ENCODE peak calls at places on chromosomes 6 and 20, in six cellular contexts. L is left lung, G is psoas muscle, T is WTC11, F is A549, E is DND-41. I is an unnamed sample.

GRCh38 chr6:25670793-25671513 is 18.9 kb downstream of the SCGN start:
- DNase-seq in L (no peak), G (no peak), T (no peak), F (peak), E (no peak), I (no peak)

GRCh38 chr20:7497985-7498384 is 442.3 kb downstream of the HAO1 start:
- DNase-seq in L (no peak), G (no peak), T (no peak), F (peak), E (no peak), I (no peak)

GRCh38 chr6:88881451-88881850 is 82.0 kb downstream of the RNGTT start:
- DNase-seq in L (no peak), G (no peak), T (no peak), F (no peak), E (no peak), I (no peak)

GRCh38 chr6:33215761-33216649 is 7.7 kb downstream of the RING1 start:
- DNase-seq in L (no peak), G (no peak), T (no peak), F (no peak), E (no peak), I (no peak)

GRCh38 chr6:118710616-118711015 is 59.2 kb upstream of the CEP85L start:
- DNase-seq in L (no peak), G (no peak), T (no peak), F (no peak), E (peak), I (no peak)

GRCh38 chr20:44720994-44721784 is 6.0 kb downstream of the CCN5 start:
- DNase-seq in L (no peak), G (peak), T (no peak), F (peak), E (no peak), I (no peak)

GRCh38 chr6:55557176-55557575 is 21.8 kb downstream of the HMGCLL1 start:
- DNase-seq in L (no peak), G (no peak), T (no peak), F (no peak), E (no peak), I (no peak)

GRCh38 chr20:7015257-7015656 is 247.8 kb downstream of the BMP2 start:
- DNase-seq in L (no peak), G (no peak), T (no peak), F (no peak), E (no peak), I (no peak)

GRCh38 chr6:29968130-29968529 is 25.8 kb downstream of the HLA-A start:
- DNase-seq in L (no peak), G (no peak), T (no peak), F (peak), E (no peak), I (no peak)

GRCh38 chr6:164062872-164063271 is 648.4 kb downstream of the QKI start:
- DNase-seq in L (no peak), G (no peak), T (no peak), F (no peak), E (no peak), I (no peak)

GRCh38 chr6:190596-191395 is 101.5 kb upstream of the DUSP22 start:
- DNase-seq in L (no peak), G (no peak), T (no peak), F (no peak), E (no peak), I (no peak)

GRCh38 chr20:23305098-23305497 is 45.5 kb upstream of the NXT1 start:
- DNase-seq in L (no peak), G (peak), T (no peak), F (no peak), E (peak), I (no peak)

GRCh38 chr6:113147544-113147943 is 709.6 kb upstream of the MARCKS start:
- DNase-seq in L (no peak), G (no peak), T (no peak), F (no peak), E (no peak), I (no peak)

GRCh38 chr6:117919775-117920492 is 12.9 kb downstream of the SLC35F1 start:
- DNase-seq in L (peak), G (no peak), T (peak), F (no peak), E (no peak), I (no peak)

GRCh38 chr6:47083586-47084047 is 41.5 kb upstream of the ADGRF1 start:
- DNase-seq in L (peak), G (peak), T (no peak), F (no peak), E (no peak), I (peak)

GRCh38 chr6:42484261-42484660 is 32.5 kb upstream of the TRERF1 start:
- DNase-seq in L (no peak), G (no peak), T (no peak), F (no peak), E (no peak), I (no peak)
- TF ChIP-seq CTCF in L (no peak), G (no peak), T (no peak), F (no peak), E (no peak), I (no peak)

GRCh38 chr6:5063617-5064016 is 21.5 kb upstream of the PPP1R3G start:
- DNase-seq in L (no peak), G (no peak), T (no peak), F (no peak), E (no peak), I (no peak)
- TF ChIP-seq CTCF in L (no peak), G (no peak), T (no peak), F (no peak), E (no peak), I (no peak)

GRCh38 chr20:43564993-43565757 is 6.3 kb downstream of the SGK2 start:
- DNase-seq in L (peak), G (no peak), T (no peak), F (no peak), E (no peak), I (no peak)
- TF ChIP-seq CTCF in L (no peak), G (no peak), T (no peak), F (no peak), E (no peak), I (no peak)

DNA sequence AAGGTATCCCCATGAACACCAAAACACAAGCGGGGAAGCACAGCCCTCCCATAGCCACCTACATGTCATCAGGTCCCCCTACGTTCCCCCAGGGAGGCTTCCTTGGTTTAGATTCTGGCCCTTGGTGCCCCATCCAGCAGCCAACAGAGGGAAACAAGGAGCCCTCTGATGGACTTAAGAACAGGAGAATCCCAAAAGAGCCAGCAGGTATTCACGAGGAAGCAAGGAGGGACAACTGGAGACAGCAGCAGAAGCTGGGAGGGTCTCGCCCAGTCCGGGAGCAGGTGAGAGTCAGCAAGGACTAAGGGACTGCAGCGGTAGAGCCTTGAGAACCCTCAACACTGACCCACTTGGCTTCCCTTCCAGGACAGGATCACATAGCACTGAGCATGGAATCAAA is 58.4 kb upstream of the TOP1 start:
- DNase-seq in L (no peak), G (no peak), T (no peak), F (no peak), E (no peak), I (peak)
- TF ChIP-seq CTCF in L (no peak), G (no peak), T (no peak), F (no peak), E (no peak), I (no peak)

DNA sequence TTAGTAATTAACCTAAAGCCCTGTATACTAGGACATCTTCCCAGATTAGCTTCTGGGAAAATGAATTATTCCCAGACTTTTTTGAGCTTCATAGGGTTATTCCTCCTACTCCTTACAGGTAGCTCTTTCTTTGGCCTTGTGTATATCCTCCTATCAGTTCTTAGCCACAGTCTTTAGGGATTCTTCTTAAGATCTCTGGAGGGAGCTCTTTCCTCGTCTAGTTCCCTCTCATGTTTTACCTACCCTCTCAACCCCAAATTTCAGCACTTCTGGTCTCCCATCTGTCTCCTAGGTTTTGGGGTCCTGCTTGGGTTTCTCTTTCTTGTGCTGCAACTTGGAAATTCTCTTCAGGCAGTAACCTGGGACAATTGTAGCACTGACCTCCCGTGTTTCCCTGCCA is 46.4 kb upstream of the SLC35B3 start:
- DNase-seq in L (no peak), G (no peak), T (no peak), F (peak), E (no peak), I (no peak)
- TF ChIP-seq CTCF in L (no peak), G (no peak), T (no peak), F (no peak), E (peak), I (peak)

GRCh38 chr20:38242848-38243449 is 17.6 kb downstream of the KIAA1755 start:
- DNase-seq in L (no peak), G (no peak), T (peak), F (peak), E (peak), I (no peak)
- TF ChIP-seq CTCF in L (peak), G (no peak), T (peak), F (peak), E (peak), I (peak)

I was measured in type B pancreatic cell.